ENCODE peak calls at places on chromosome 9, in eight cellular contexts. R is ascending aorta, I is H1, P is H9, Y is WERI-Rb-1, B is cardiac fibroblast, C is GM13977, J is lung. L is an unnamed sample.

GRCh38 chr9:87189006-87189405 is 241.7 kb upstream of the GAS1 start:
- DNase-seq in R (no peak), I (no peak), P (no peak), Y (no peak), B (no peak), C (no peak), J (no peak), L (no peak)

GRCh38 chr9:9764821-9765220 is 848.0 kb downstream of the PTPRD start:
- DNase-seq in R (no peak), I (no peak), P (no peak), Y (no peak), B (no peak), C (no peak), J (no peak), L (no peak)

GRCh38 chr9:122350577-122351355 is 20.1 kb upstream of the PTGS1 start:
- DNase-seq in R (no peak), I (peak; percentile 94), P (peak; percentile 84), Y (peak; percentile 82), B (peak; percentile 81), C (peak; percentile 86), J (peak; percentile 81), L (peak; percentile 76)

GRCh38 chr9:120886490-120886967 is 9.5 kb upstream of the PHF19 start:
- DNase-seq in R (no peak), I (no peak), P (no peak), Y (no peak), B (peak; percentile 43), C (no peak), J (no peak), L (no peak)

GRCh38 chr9:6405371-6405770 is 7.6 kb upstream of the UHRF2 start:
- DNase-seq in R (no peak), I (no peak), P (no peak), Y (no peak), B (no peak), C (no peak), J (no peak), L (no peak)

GRCh38 chr9:112135706-112136105 is 39.4 kb downstream of the SUSD1 start:
- DNase-seq in R (no peak), I (no peak), P (no peak), Y (peak; percentile 39), B (peak; percentile 59), C (no peak), J (no peak), L (no peak)

GRCh38 chr9:70607329-70607728 is 192.9 kb upstream of the KLF9 start:
- DNase-seq in R (no peak), I (no peak), P (no peak), Y (no peak), B (no peak), C (no peak), J (no peak), L (no peak)

GRCh38 chr9:74041588-74041987 is 455.5 kb upstream of the RORB start:
- DNase-seq in R (no peak), I (no peak), P (no peak), Y (no peak), B (no peak), C (no peak), J (no peak), L (no peak)

GRCh38 chr9:27599521-27600234 is 26.4 kb upstream of the C9orf72 start:
- DNase-seq in R (no peak), I (no peak), P (no peak), Y (no peak), B (no peak), C (no peak), J (no peak), L (no peak)

GRCh38 chr9:99712214-99712613 is 109.5 kb upstream of the NR4A3 start:
- DNase-seq in R (no peak), I (no peak), P (no peak), Y (no peak), B (no peak), C (no peak), J (no peak), L (no peak)

GRCh38 chr9:77556396-77556795 is 91.7 kb downstream of the GNA14 start:
- DNase-seq in R (no peak), I (no peak), P (no peak), Y (no peak), B (no peak), C (no peak), J (no peak), L (no peak)

GRCh38 chr9:27053369-27054057 is 48.0 kb upstream of the LRRC19 start:
- DNase-seq in R (no peak), I (no peak), P (no peak), Y (no peak), B (peak; percentile 13), C (no peak), J (no peak), L (no peak)

GRCh38 chr9:81574399-81574798 is 114.9 kb downstream of the TLE1 start:
- DNase-seq in R (no peak), I (no peak), P (no peak), Y (no peak), B (no peak), C (no peak), J (no peak), L (no peak)

GRCh38 chr9:28868224-28868623 is 1294.9 kb upstream of the C9orf72 start:
- DNase-seq in R (no peak), I (no peak), P (no peak), Y (no peak), B (no peak), C (no peak), J (no peak), L (no peak)

GRCh38 chr9:32698706-32699277 is 63.3 kb upstream of the TAF1L start:
- DNase-seq in R (no peak), I (no peak), P (no peak), Y (no peak), B (no peak), C (no peak), J (no peak), L (no peak)

GRCh38 chr9:97852399-97853055 is 499 bp upstream of the FOXE1 start:
- DNase-seq in R (no peak), I (no peak), P (peak; percentile 58), Y (peak; percentile 41), B (no peak), C (no peak), J (no peak), L (no peak)

GRCh38 chr9:35688558-35689350 is 971 bp downstream of the TPM2 start:
- DNase-seq in R (no peak), I (no peak), P (no peak), Y (no peak), B (peak; percentile 72), C (peak; percentile 52), J (no peak), L (no peak)

GRCh38 chr9:2725929-2726328 is 8.6 kb downstream of the KCNV2 start:
- DNase-seq in R (no peak), I (no peak), P (no peak), Y (no peak), B (peak; percentile 12), C (no peak), J (no peak), L (no peak)

GRCh38 chr9:81317223-81317622 is 372.1 kb downstream of the TLE1 start:
- DNase-seq in R (no peak), I (no peak), P (no peak), Y (no peak), B (no peak), C (no peak), J (no peak), L (no peak)

GRCh38 chr9:133604214-133604613 is 5.0 kb downstream of the FAM163B start:
- DNase-seq in R (no peak), I (no peak), P (no peak), Y (peak; percentile 63), B (peak; percentile 14), C (no peak), J (no peak), L (no peak)
- TF ChIP-seq CTCF in R (no peak), I (peak; percentile 9), P (peak; percentile 17), Y (peak; percentile 55), B (no peak), C (no peak), J (no peak), L (no peak)

GRCh38 chr9:73031350-73031749 is 78.5 kb upstream of the ALDH1A1 start:
- DNase-seq in R (no peak), I (no peak), P (no peak), Y (no peak), B (no peak), C (no peak), J (no peak), L (no peak)
- TF ChIP-seq CTCF in R (no peak), I (no peak), P (no peak), Y (no peak), B (no peak), C (no peak), J (no peak), L (no peak)

DNA sequence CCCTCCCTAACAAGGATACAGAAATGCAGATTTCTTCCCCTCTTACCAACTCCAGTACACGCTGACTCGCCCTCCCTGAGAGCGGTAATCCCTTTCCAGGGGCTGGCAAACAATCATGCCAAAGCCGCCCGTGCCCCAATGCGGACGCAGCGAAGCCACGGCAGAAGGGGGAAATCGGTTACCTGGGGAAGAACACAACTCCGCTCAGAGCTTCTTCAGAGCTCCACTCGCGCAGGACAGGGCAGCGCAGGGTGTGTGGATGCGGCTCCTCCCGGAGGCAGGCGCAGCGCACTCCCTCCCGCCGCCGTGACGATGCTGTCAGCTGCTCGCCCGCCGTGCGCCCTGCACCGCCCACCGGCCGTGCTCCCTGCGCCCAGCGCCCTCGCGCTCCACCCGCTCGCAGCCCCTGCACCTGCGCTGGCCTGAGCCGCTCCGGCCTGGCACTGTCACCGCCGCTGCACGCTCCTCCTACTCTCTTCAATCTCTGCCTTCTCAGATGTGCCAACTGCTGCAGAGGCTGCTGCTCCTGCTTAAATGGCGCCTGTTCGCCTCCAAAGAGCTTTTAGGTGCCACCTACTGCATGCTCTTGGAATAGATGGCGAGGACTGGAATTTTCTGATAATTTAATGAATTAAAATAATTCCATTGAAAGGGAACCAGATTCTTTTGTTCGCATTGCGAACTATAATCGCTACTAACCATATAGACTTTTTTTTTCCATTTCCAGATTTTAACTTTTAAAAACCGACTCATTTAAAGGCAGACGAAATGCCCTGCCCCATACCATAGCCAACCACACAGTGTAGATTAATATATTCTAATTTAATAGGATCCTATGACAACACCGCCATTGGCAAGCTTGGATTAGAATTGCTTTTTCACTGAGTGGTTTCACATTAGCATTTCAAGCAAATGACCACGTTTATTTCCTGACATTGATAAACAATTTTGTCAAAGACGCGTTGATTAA is at the start of gene DIRAS2:
- DNase-seq in R (no peak), I (peak; percentile 83), P (peak; percentile 79), Y (peak; percentile 84), B (peak; percentile 59), C (peak; percentile 36), J (peak; percentile 50), L (no peak)
- TF ChIP-seq CTCF in R (no peak), I (peak; percentile 19), P (peak; percentile 58), Y (peak; percentile 30), B (peak; percentile 42), C (peak; percentile 25), J (no peak), L (peak; percentile 43)

DNA sequence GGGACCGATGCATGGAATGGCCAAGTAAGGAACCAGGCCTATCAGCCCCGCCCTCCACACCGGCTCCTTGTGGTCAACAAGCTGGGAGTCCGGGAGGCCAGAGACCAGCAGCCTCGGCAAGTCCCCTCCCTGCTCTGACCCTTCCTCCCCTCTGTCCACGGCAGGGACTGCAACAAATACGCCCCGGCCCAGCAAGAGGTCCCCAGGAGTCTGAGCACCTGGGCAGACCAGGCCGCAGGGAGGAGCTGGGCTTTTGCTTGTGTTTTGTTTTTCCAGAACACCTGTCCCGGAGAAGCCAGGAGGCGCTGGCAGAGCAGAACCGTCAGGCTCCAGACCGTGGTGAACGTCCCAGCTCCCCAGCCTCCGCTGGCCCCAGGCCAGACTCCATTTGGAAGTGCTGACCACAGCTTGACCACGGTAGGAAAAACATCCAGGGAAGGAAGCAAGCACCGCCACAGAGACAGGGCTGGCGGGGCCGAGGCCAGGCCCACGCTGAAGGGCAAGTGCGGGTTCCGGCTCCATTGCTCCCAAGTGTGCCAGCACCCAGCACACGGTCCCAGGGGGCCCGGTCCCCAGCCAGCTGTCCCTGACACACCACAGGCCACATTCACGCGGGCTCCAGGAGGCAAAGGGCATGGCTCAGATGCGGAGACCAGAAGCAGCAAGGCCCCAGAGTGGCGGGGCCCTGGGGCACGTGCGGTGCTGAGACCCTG is 56.6 kb downstream of the VAV2 start:
- DNase-seq in R (no peak), I (no peak), P (no peak), Y (no peak), B (peak; percentile 79), C (no peak), J (peak; percentile 44), L (no peak)
- TF ChIP-seq CTCF in R (no peak), I (no peak), P (no peak), Y (no peak), B (no peak), C (no peak), J (no peak), L (no peak)